ENCODE peak calls at places on chromosomes 1 and 21, in seven cellular contexts. R, G, Z, D, J, T and O are unnamed samples.

GRCh38 chr1:179079113-179079761 is 2.6 kb upstream of the TOR3A start:
- DNase-seq in R (peak; percentile 69), G (peak; percentile 78), Z (no peak), D (no peak), J (no peak), T (no peak), O (no peak)

GRCh38 chr1:66834926-66835325 is 33.9 kb upstream of the INSL5 start:
- DNase-seq in R (no peak), G (no peak), Z (no peak), D (no peak), J (no peak), T (no peak), O (no peak)

GRCh38 chr1:228542981-228543380 is 55.8 kb downstream of the RNF187 start:
- DNase-seq in R (no peak), G (no peak), Z (peak; percentile 3), D (no peak), J (peak; percentile 10), T (no peak), O (no peak)

GRCh38 chr1:43373034-43373940 is 5.5 kb upstream of the ELOVL1 start:
- DNase-seq in R (no peak), G (no peak), Z (no peak), D (peak; percentile 29), J (no peak), T (no peak), O (no peak)

GRCh38 chr1:115184951-115185331 is 95.6 kb upstream of the TSPAN2 start:
- DNase-seq in R (no peak), G (no peak), Z (no peak), D (peak; percentile 25), J (peak; percentile 88), T (peak; percentile 58), O (no peak)

GRCh38 chr1:225685476-225686176 is 32.7 kb upstream of the ENAH start:
- DNase-seq in R (no peak), G (no peak), Z (no peak), D (no peak), J (peak; percentile 24), T (no peak), O (no peak)

GRCh38 chr1:178119623-178120022 is 25.7 kb downstream of the RASAL2 start:
- DNase-seq in R (no peak), G (no peak), Z (no peak), D (no peak), J (no peak), T (no peak), O (no peak)

GRCh38 chr21:28771790-28772501 is 220.7 kb downstream of the LTN1 start:
- DNase-seq in R (no peak), G (no peak), Z (no peak), D (no peak), J (no peak), T (no peak), O (no peak)

GRCh38 chr1:28718601-28719331 is 18.0 kb upstream of the YTHDF2 start:
- DNase-seq in R (peak; percentile 46), G (no peak), Z (no peak), D (no peak), J (no peak), T (peak; percentile 60), O (no peak)

GRCh38 chr1:154220970-154221814 is 437 bp downstream of the UBAP2L start:
- DNase-seq in R (peak; percentile 70), G (peak; percentile 67), Z (peak; percentile 93), D (peak; percentile 57), J (peak; percentile 81), T (peak; percentile 76), O (peak; percentile 79)

GRCh38 chr1:193013707-193014106 is 45.5 kb downstream of the UCHL5 start:
- DNase-seq in R (no peak), G (no peak), Z (no peak), D (no peak), J (no peak), T (no peak), O (no peak)

GRCh38 chr21:25080161-25080560 is 527.1 kb downstream of the MRPL39 start:
- DNase-seq in R (no peak), G (no peak), Z (no peak), D (no peak), J (no peak), T (no peak), O (no peak)

GRCh38 chr1:62420214-62420613 is 16.6 kb upstream of the USP1 start:
- DNase-seq in R (no peak), G (no peak), Z (no peak), D (no peak), J (no peak), T (no peak), O (no peak)

GRCh38 chr1:116997011-116997410 is 4.5 kb upstream of the CD101 start:
- DNase-seq in R (no peak), G (no peak), Z (no peak), D (no peak), J (no peak), T (no peak), O (no peak)

GRCh38 chr1:94863919-94864318 is 43.8 kb downstream of the SLC44A3 start:
- DNase-seq in R (no peak), G (peak; percentile 60), Z (no peak), D (no peak), J (peak; percentile 75), T (peak; percentile 59), O (no peak)

GRCh38 chr21:39843483-39843882 is 23.8 kb upstream of the PCP4 start:
- DNase-seq in R (no peak), G (no peak), Z (no peak), D (no peak), J (no peak), T (no peak), O (no peak)

GRCh38 chr1:81505831-81506230 is 294.9 kb upstream of the ADGRL2 start:
- DNase-seq in R (no peak), G (no peak), Z (no peak), D (no peak), J (no peak), T (no peak), O (peak; percentile 55)

DNA sequence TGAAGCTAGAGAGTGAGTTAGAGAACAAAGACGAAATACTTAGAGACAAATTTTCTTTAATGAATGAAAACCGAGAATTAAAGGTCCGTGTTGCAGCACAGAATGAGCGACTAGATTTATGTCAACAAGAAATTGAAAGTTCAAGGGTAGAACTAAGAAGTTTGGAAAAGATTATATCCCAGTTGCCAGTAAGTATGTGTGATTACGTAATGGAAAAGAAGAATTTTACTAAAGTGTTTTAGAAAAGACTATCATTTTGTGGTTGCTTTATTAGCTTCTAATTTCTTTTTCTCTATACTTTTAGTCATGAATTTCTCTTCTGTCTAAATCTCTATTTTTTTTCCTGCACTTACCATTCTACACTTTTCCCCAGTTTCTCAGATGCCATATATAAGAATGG is 26.7 kb downstream of the CCDC18 start:
- DNase-seq in R (no peak), G (no peak), Z (no peak), D (no peak), J (no peak), T (no peak), O (no peak)
- H3K36me3 ChIP-seq in R (no peaks in the 10 kb centered on the region), G (no peaks in the 10 kb centered on the region), Z (no peaks in the 10 kb centered on the region), D (no peaks in the 10 kb centered on the region), J (no peaks in the 10 kb centered on the region), T (no peaks in the 10 kb centered on the region), O (no peaks in the 10 kb centered on the region)

DNA sequence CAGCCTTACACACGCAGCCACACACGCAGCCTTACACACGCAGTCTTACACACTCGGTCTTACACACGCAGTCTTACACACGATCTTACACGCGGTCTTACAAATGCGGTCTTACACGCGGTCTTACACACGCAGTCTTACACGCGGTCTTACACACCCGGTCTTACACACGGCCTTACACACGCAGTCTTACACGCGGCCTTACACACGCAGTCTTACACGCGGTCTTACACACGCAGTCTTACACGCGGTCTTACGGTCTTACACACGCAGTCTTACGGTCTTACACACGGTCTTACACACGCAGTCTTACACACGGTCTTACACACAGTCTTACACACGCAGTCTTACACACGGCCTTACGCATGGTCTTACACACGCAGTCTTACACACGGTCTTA is 111.9 kb downstream of the PRDM16 start:
- DNase-seq in R (no peak), G (no peak), Z (no peak), D (no peak), J (no peak), T (no peak), O (no peak)
- H3K4me3 ChIP-seq in R (no peak overlapping the region), G (no peak overlapping the region), Z (no peak overlapping the region), D (no peak overlapping the region), J (no peak overlapping the region), T (no peak overlapping the region), O (no peak overlapping the region)

GRCh38 chr1:18651727-18652126 is 21.1 kb downstream of the PAX7 start:
- DNase-seq in R (peak; percentile 91), G (no peak), Z (no peak), D (no peak), J (no peak), T (no peak), O (no peak)
- H3K27me3 ChIP-seq in R (peaks cover 71% of the 10 kb centered on the region), G (no peaks in the 10 kb centered on the region), Z (no peaks in the 10 kb centered on the region), D (peaks cover 98% of the 10 kb centered on the region), J (peaks cover 96% of the 10 kb centered on the region), T (no peaks in the 10 kb centered on the region), O (peaks cover 3% of the 10 kb centered on the region)

GRCh38 chr1:39331647-39332046 is 127.2 kb downstream of the MACF1 start:
- DNase-seq in R (no peak), G (no peak), Z (no peak), D (no peak), J (no peak), T (no peak), O (no peak)
- H3K36me3 ChIP-seq in R (peaks cover 21% of the 10 kb centered on the region), G (no peaks in the 10 kb centered on the region), Z (peaks cover 46% of the 10 kb centered on the region), D (peaks cover 85% of the 10 kb centered on the region), J (peaks cover 56% of the 10 kb centered on the region), T (peaks cover 3% of the 10 kb centered on the region), O (peaks cover 27% of the 10 kb centered on the region)

DNA sequence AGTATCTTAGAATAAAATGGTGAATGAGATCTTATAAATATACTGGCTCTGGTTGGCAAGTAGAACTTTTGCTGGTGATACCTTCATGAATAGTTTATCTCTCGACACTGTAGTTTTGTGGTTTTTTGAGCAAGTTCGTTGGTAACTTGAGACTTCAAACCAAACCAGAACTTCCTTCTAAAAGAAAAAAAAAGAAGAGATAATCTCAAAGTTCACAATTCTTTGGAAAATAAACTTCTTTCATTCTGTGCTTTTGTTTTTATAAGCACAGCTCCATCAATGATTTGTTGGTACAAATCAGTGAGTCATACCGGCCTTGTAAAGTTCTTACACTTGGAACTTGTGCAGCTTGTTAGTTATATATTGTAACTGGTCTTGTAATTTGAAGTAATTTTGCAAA is 2.3 kb downstream of the HIPK1 start:
- DNase-seq in R (no peak), G (no peak), Z (no peak), D (no peak), J (no peak), T (no peak), O (no peak)
- H3K4me3 ChIP-seq in R (no peak overlapping the region), G (no peak overlapping the region), Z (peak overlapping the region; percentile 93), D (peak overlapping the region; percentile 96), J (peak overlapping the region; percentile 97), T (no peak overlapping the region), O (peak overlapping the region; percentile 72)

DNA sequence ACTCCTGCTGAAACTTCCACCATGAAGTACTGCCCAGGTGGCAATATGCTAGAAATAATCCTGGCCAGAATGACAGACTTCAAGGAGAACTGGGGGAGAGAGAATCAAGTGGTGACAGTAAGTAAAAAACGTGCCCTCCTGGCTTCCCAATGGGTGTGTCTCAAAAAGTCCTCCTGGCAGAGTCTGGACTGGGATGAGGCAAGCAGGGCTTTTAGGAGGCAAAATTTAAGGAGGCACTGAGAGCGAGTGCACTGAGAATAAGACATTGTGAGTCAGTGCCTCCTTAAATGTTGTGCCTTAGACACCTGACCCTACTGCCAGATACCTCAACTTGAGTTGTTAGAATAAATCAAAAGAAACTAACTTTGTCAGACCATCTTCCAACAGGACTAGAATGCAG is 2.2 kb downstream of the LRRC52 start:
- DNase-seq in R (no peak), G (no peak), Z (no peak), D (no peak), J (no peak), T (no peak), O (no peak)
- H3K27me3 ChIP-seq in R (no peaks in the 10 kb centered on the region), G (no peaks in the 10 kb centered on the region), Z (no peaks in the 10 kb centered on the region), D (no peaks in the 10 kb centered on the region), J (no peaks in the 10 kb centered on the region), T (no peaks in the 10 kb centered on the region), O (no peaks in the 10 kb centered on the region)